ENCODE peak calls at places on chromosomes 11 and 22, in nine cellular contexts. One of them, this sample, is unnamed.

GRCh38 chr11:36471577-36471976 is 38.5 kb downstream of the TRAF6 start:
- DNase-seq in astrocyte of the spinal cord: no peak
- DNase-seq in PC-3: no peak
- DNase-seq in fibroblast of mammary gland: no peak
- DNase-seq in left ventricle myocardium inferior: no peak
- DNase-seq in endodermal cell: no peak
- DNase-seq in fibroblast of lung: no peak
- DNase-seq in A549: no peak
- DNase-seq in kidney: no peak
- DNase-seq in this sample: no peak

GRCh38 chr11:23730307-23730998 is 766.4 kb upstream of the LUZP2 start:
- DNase-seq in endodermal cell: no peak
- DNase-seq in kidney: peak
- DNase-seq in PC-3: no peak
- DNase-seq in fibroblast of lung: no peak
- DNase-seq in A549: no peak
- DNase-seq in astrocyte of the spinal cord: no peak
- DNase-seq in left ventricle myocardium inferior: no peak
- DNase-seq in fibroblast of mammary gland: no peak
- DNase-seq in this sample: no peak

GRCh38 chr22:26008587-26008986 is 160.7 kb upstream of the SEZ6L start:
- DNase-seq in A549: no peak
- DNase-seq in fibroblast of lung: no peak
- DNase-seq in kidney: peak
- DNase-seq in left ventricle myocardium inferior: no peak
- DNase-seq in endodermal cell: no peak
- DNase-seq in PC-3: no peak
- DNase-seq in astrocyte of the spinal cord: no peak
- DNase-seq in fibroblast of mammary gland: no peak
- DNase-seq in this sample: no peak

GRCh38 chr11:130831506-130832385 is 84.5 kb downstream of the SNX19 start:
- DNase-seq in fibroblast of mammary gland: peak
- DNase-seq in kidney: no peak
- DNase-seq in PC-3: peak
- DNase-seq in endodermal cell: peak
- DNase-seq in astrocyte of the spinal cord: no peak
- DNase-seq in left ventricle myocardium inferior: no peak
- DNase-seq in fibroblast of lung: peak
- DNase-seq in A549: no peak
- DNase-seq in this sample: no peak

GRCh38 chr11:70668204-70669202 is 270.2 kb downstream of the CTTN start:
- DNase-seq in left ventricle myocardium inferior: no peak
- DNase-seq in kidney: no peak
- DNase-seq in PC-3: peak
- DNase-seq in endodermal cell: no peak
- DNase-seq in astrocyte of the spinal cord: peak
- DNase-seq in fibroblast of mammary gland: peak
- DNase-seq in fibroblast of lung: peak
- DNase-seq in A549: no peak
- DNase-seq in this sample: no peak

GRCh38 chr11:8719260-8720190 is 36.9 kb downstream of the RPL27A start:
- DNase-seq in fibroblast of mammary gland: peak
- DNase-seq in fibroblast of lung: peak
- DNase-seq in left ventricle myocardium inferior: peak
- DNase-seq in endodermal cell: no peak
- DNase-seq in kidney: peak
- DNase-seq in astrocyte of the spinal cord: peak
- DNase-seq in A549: peak
- DNase-seq in PC-3: peak
- DNase-seq in this sample: peak

GRCh38 chr11:68938088-68938487 is 34.4 kb downstream of the IGHMBP2 start:
- DNase-seq in left ventricle myocardium inferior: no peak
- DNase-seq in A549: no peak
- DNase-seq in fibroblast of mammary gland: no peak
- DNase-seq in astrocyte of the spinal cord: no peak
- DNase-seq in PC-3: no peak
- DNase-seq in kidney: peak
- DNase-seq in endodermal cell: no peak
- DNase-seq in fibroblast of lung: no peak
- DNase-seq in this sample: no peak

GRCh38 chr11:64571410-64572091 is 19.5 kb upstream of the SLC22A12 start:
- DNase-seq in PC-3: no peak
- DNase-seq in astrocyte of the spinal cord: no peak
- DNase-seq in left ventricle myocardium inferior: no peak
- DNase-seq in fibroblast of mammary gland: peak
- DNase-seq in A549: no peak
- DNase-seq in endodermal cell: peak
- DNase-seq in kidney: no peak
- DNase-seq in fibroblast of lung: no peak
- DNase-seq in this sample: peak

GRCh38 chr22:21000215-21000986 is 1.5 kb downstream of the THAP7 start:
- DNase-seq in astrocyte of the spinal cord: no peak
- DNase-seq in endodermal cell: no peak
- DNase-seq in A549: no peak
- DNase-seq in kidney: peak
- DNase-seq in fibroblast of lung: peak
- DNase-seq in fibroblast of mammary gland: no peak
- DNase-seq in left ventricle myocardium inferior: no peak
- DNase-seq in PC-3: peak
- DNase-seq in this sample: no peak

GRCh38 chr11:119805663-119806062 is 76.7 kb upstream of the NECTIN1 start:
- DNase-seq in A549: no peak
- DNase-seq in left ventricle myocardium inferior: no peak
- DNase-seq in astrocyte of the spinal cord: no peak
- DNase-seq in PC-3: no peak
- DNase-seq in fibroblast of lung: no peak
- DNase-seq in fibroblast of mammary gland: no peak
- DNase-seq in kidney: no peak
- DNase-seq in endodermal cell: no peak
- DNase-seq in this sample: no peak

GRCh38 chr11:44751066-44751465 is 24.3 kb downstream of the TSPAN18 start:
- DNase-seq in endodermal cell: peak
- DNase-seq in A549: no peak
- DNase-seq in left ventricle myocardium inferior: no peak
- DNase-seq in kidney: no peak
- DNase-seq in PC-3: no peak
- DNase-seq in fibroblast of mammary gland: no peak
- DNase-seq in fibroblast of lung: no peak
- DNase-seq in astrocyte of the spinal cord: no peak
- DNase-seq in this sample: no peak

GRCh38 chr11:69909561-69910518 is 90.6 kb upstream of the FGF3 start:
- DNase-seq in fibroblast of lung: no peak
- DNase-seq in kidney: peak
- DNase-seq in fibroblast of mammary gland: no peak
- DNase-seq in astrocyte of the spinal cord: peak
- DNase-seq in A549: no peak
- DNase-seq in endodermal cell: peak
- DNase-seq in left ventricle myocardium inferior: no peak
- DNase-seq in PC-3: peak
- DNase-seq in this sample: no peak

DNA sequence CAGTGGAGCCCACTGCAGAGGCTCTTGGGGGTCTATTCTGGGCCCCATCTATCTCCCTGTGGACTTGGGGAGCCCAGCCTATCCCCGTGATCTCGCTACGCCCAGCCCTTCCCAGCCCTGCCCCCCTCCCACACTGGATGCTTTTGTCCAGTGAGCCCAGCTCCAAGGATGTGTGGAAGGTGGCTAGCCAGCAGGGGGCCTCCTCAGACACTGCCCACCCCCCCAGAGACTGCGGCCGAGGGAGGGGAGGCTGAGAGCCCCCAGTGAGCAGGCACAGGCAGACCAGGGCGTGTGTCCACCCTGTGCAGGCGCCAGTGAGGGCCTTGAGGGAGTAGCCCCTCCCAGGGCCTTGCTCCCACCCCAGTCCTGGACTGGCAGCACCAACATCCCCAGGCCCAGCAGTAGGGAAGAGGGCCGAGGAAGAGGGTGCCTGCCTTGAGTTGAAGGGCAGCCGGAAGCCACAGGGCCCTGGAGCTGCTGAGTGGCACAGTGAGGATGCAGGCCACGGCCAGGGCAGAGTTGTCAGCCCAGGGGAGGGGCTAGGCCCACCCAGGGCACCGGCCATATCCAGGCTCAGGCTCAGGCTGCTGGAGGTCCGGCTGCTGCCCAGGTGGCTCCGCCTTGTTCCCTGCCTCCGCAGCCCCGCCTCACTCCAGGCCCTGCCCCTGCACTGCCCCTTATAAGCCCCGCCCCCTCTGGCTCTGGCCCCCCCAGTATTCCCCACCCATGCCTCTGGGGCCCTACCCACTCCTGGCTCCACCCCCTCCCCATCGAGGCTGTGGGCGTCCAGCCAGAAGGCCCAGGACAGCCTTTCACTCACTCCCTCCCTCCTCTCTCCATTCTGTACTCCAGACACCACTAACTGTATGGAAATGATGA is 28.0 kb downstream of the MOB2 start:
- DNase-seq in A549: peak
- DNase-seq in left ventricle myocardium inferior: peak
- DNase-seq in fibroblast of lung: peak
- DNase-seq in astrocyte of the spinal cord: no peak
- DNase-seq in fibroblast of mammary gland: peak
- DNase-seq in PC-3: peak
- DNase-seq in endodermal cell: peak
- DNase-seq in kidney: peak
- DNase-seq in this sample: peak
- TF ChIP-seq CTCF in A549: peak
- TF ChIP-seq CTCF in left ventricle myocardium inferior: peak
- TF ChIP-seq CTCF in fibroblast of lung: peak
- TF ChIP-seq CTCF in astrocyte of the spinal cord: peak
- TF ChIP-seq CTCF in fibroblast of mammary gland: peak
- TF ChIP-seq CTCF in PC-3: peak
- TF ChIP-seq CTCF in endodermal cell: peak
- TF ChIP-seq CTCF in kidney: no peak
- TF ChIP-seq CTCF in this sample: peak

GRCh38 chr22:19449422-19449767 is 1.9 kb upstream of the C22orf39 start:
- DNase-seq in A549: no peak
- DNase-seq in kidney: no peak
- DNase-seq in endodermal cell: no peak
- DNase-seq in astrocyte of the spinal cord: no peak
- DNase-seq in left ventricle myocardium inferior: no peak
- DNase-seq in PC-3: no peak
- DNase-seq in fibroblast of lung: no peak
- DNase-seq in fibroblast of mammary gland: no peak
- DNase-seq in this sample: no peak

GRCh38 chr22:19448076-19448607 is 631 bp upstream of the C22orf39 start:
- DNase-seq in left ventricle myocardium inferior: no peak
- DNase-seq in PC-3: peak
- DNase-seq in endodermal cell: peak
- DNase-seq in A549: peak
- DNase-seq in fibroblast of lung: peak
- DNase-seq in fibroblast of mammary gland: peak
- DNase-seq in kidney: no peak
- DNase-seq in astrocyte of the spinal cord: peak
- DNase-seq in this sample: peak

GRCh38 chr22:19447388-19448075 is at the start of gene C22orf39:
- DNase-seq in fibroblast of mammary gland: peak
- DNase-seq in fibroblast of lung: peak
- DNase-seq in A549: peak
- DNase-seq in PC-3: peak
- DNase-seq in left ventricle myocardium inferior: peak
- DNase-seq in endodermal cell: peak
- DNase-seq in kidney: peak
- DNase-seq in astrocyte of the spinal cord: peak
- DNase-seq in this sample: peak

GRCh38 chr22:19450363-19451175 is 3.1 kb upstream of the C22orf39 start:
- DNase-seq in PC-3: no peak
- DNase-seq in astrocyte of the spinal cord: no peak
- DNase-seq in fibroblast of lung: no peak
- DNase-seq in A549: no peak
- DNase-seq in endodermal cell: no peak
- DNase-seq in fibroblast of mammary gland: no peak
- DNase-seq in kidney: no peak
- DNase-seq in left ventricle myocardium inferior: no peak
- DNase-seq in this sample: no peak

GRCh38 chr22:19448739-19449421 is 1.4 kb upstream of the C22orf39 start:
- DNase-seq in kidney: no peak
- DNase-seq in A549: no peak
- DNase-seq in astrocyte of the spinal cord: no peak
- DNase-seq in fibroblast of mammary gland: no peak
- DNase-seq in PC-3: no peak
- DNase-seq in fibroblast of lung: no peak
- DNase-seq in endodermal cell: peak
- DNase-seq in left ventricle myocardium inferior: no peak
- DNase-seq in this sample: no peak
- H3K4me3 ChIP-seq in kidney: no peak
- H3K4me3 ChIP-seq in A549: no peak
- H3K4me3 ChIP-seq in astrocyte of the spinal cord: no peak
- H3K4me3 ChIP-seq in fibroblast of mammary gland: no peak
- H3K4me3 ChIP-seq in PC-3: no peak
- H3K4me3 ChIP-seq in fibroblast of lung: no peak
- H3K4me3 ChIP-seq in endodermal cell: peak
- H3K4me3 ChIP-seq in left ventricle myocardium inferior: peak
- H3K4me3 ChIP-seq in this sample: no peak

GRCh38 chr11:75771646-75772410 is 3.2 kb downstream of the DGAT2 start:
- DNase-seq in left ventricle myocardium inferior: no peak
- DNase-seq in astrocyte of the spinal cord: peak
- DNase-seq in endodermal cell: no peak
- DNase-seq in kidney: peak
- DNase-seq in fibroblast of lung: peak
- DNase-seq in A549: peak
- DNase-seq in fibroblast of mammary gland: peak
- DNase-seq in PC-3: peak
- DNase-seq in this sample: peak
- TF ChIP-seq CTCF in left ventricle myocardium inferior: no peak
- TF ChIP-seq CTCF in astrocyte of the spinal cord: no peak
- TF ChIP-seq CTCF in endodermal cell: no peak
- TF ChIP-seq CTCF in kidney: no peak
- TF ChIP-seq CTCF in fibroblast of lung: no peak
- TF ChIP-seq CTCF in A549: no peak
- TF ChIP-seq CTCF in fibroblast of mammary gland: no peak
- TF ChIP-seq CTCF in PC-3: no peak
- TF ChIP-seq CTCF in this sample: no peak

DNA sequence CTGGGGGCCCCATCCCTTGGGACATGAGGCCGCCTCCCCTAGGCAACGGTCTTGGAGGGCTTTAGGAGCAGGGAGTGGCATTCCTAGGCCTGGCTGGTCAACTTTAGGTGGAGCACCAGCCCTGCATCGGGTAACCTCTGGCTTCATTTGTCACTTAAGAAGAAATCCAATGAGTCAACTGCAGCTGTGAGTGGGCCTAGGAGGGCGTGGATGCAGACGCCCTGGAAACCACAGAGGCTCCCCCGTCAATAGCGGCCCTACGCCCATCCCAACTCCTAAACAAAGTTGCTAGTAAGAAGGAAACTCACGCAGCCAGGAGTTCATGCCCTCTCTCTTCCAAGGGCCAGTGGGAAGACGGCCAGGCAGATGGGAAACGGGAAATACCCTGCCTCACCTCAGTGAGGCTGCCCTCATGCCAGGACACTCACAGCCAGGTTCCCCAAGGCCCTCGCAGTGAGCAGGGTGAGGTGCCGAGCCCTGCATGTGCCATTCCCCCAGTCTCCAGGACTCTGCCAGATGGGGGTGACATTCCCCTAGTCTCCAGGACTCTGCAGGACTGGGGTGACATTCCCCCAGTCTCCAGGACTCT is 20.8 kb downstream of the BID start:
- DNase-seq in PC-3: peak
- DNase-seq in left ventricle myocardium inferior: no peak
- DNase-seq in fibroblast of lung: peak
- DNase-seq in A549: no peak
- DNase-seq in kidney: no peak
- DNase-seq in endodermal cell: no peak
- DNase-seq in astrocyte of the spinal cord: peak
- DNase-seq in fibroblast of mammary gland: peak
- DNase-seq in this sample: peak
- H3K4me3 ChIP-seq in PC-3: no peak
- H3K4me3 ChIP-seq in left ventricle myocardium inferior: no peak
- H3K4me3 ChIP-seq in fibroblast of lung: no peak
- H3K4me3 ChIP-seq in A549: no peak
- H3K4me3 ChIP-seq in kidney: no peak
- H3K4me3 ChIP-seq in endodermal cell: no peak
- H3K4me3 ChIP-seq in astrocyte of the spinal cord: no peak
- H3K4me3 ChIP-seq in fibroblast of mammary gland: no peak
- H3K4me3 ChIP-seq in this sample: no peak

This sample was measured in fibroblast of villous mesenchyme.